ENCODE peak calls at places on chromosomes 11 and 22, in five cellular contexts. I is lower lobe of right lung, K is fibroblast of lung, H is neural progenitor cell, N is HCT116. V is an unnamed sample.

GRCh38 chr11:118996926-118997626 is 862 bp upstream of the CENATAC start:
- DNase-seq in I (no peak), K (peak; percentile 17), H (peak; percentile 18), N (no peak), V (no peak)

GRCh38 chr11:18618341-18619025 is 15.7 kb downstream of the SPTY2D1 start:
- DNase-seq in I (no peak), K (peak; percentile 72), H (no peak), N (no peak), V (peak; percentile 61)

GRCh38 chr11:127003260-127003981 is 2.9 kb upstream of the KIRREL3 start:
- DNase-seq in I (no peak), K (peak; percentile 72), H (peak; percentile 94), N (no peak), V (no peak)

GRCh38 chr11:110329441-110329840 is 33.0 kb upstream of the RDX start:
- DNase-seq in I (no peak), K (no peak), H (no peak), N (no peak), V (no peak)

GRCh38 chr22:42780070-42780540 is 59.4 kb upstream of the A4GALT start:
- DNase-seq in I (no peak), K (peak; percentile 91), H (peak; percentile 91), N (peak; percentile 95), V (peak; percentile 97)

GRCh38 chr11:65619281-65619928 is 3.8 kb downstream of the PCNX3 start:
- DNase-seq in I (no peak), K (no peak), H (no peak), N (no peak), V (no peak)

GRCh38 chr11:92978226-92979111 is 9.0 kb downstream of the MTNR1B start:
- DNase-seq in I (no peak), K (peak; percentile 48), H (no peak), N (no peak), V (no peak)

GRCh38 chr22:35313311-35314121 is 13.8 kb downstream of the TOM1 start:
- DNase-seq in I (no peak), K (peak; percentile 96), H (no peak), N (no peak), V (peak; percentile 82)

GRCh38 chr22:49977578-49977977 is 17.0 kb downstream of the PIM3 start:
- DNase-seq in I (peak; percentile 35), K (no peak), H (no peak), N (no peak), V (no peak)

GRCh38 chr11:115047631-115048030 is 369.3 kb downstream of the NXPE2 start:
- DNase-seq in I (no peak), K (no peak), H (no peak), N (no peak), V (no peak)

GRCh38 chr11:72523991-72524390 is 89.7 kb upstream of the CLPB start:
- DNase-seq in I (no peak), K (no peak), H (no peak), N (no peak), V (no peak)

GRCh38 chr11:1858154-1858553 is 5.3 kb downstream of the LSP1 start:
- DNase-seq in I (peak; percentile 72), K (no peak), H (no peak), N (no peak), V (no peak)

GRCh38 chr22:35736166-35736565 is 18.5 kb downstream of the APOL5 start:
- DNase-seq in I (no peak), K (no peak), H (no peak), N (no peak), V (no peak)

GRCh38 chr11:26976389-26976788 is 17.5 kb upstream of the FIBIN start:
- DNase-seq in I (no peak), K (peak; percentile 93), H (no peak), N (no peak), V (peak; percentile 85)

GRCh38 chr11:113504586-113504985 is 29.4 kb upstream of the DRD2 start:
- DNase-seq in I (no peak), K (no peak), H (no peak), N (no peak), V (peak; percentile 6)

GRCh38 chr11:85752201-85752889 is 58.6 kb downstream of the SYTL2 start:
- DNase-seq in I (no peak), K (no peak), H (no peak), N (no peak), V (no peak)

GRCh38 chr22:44861245-44861644 is 108.9 kb downstream of the ARHGAP8 start:
- DNase-seq in I (no peak), K (no peak), H (no peak), N (no peak), V (no peak)

GRCh38 chr11:45232341-45233080 is 53.6 kb downstream of the SYT13 start:
- DNase-seq in I (no peak), K (no peak), H (no peak), N (no peak), V (no peak)

GRCh38 chr22:47295226-47295901 is 532.9 kb downstream of the TBC1D22A start:
- DNase-seq in I (no peak), K (no peak), H (no peak), N (no peak), V (no peak)

GRCh38 chr11:124761301-124762021 is 629 bp downstream of the ESAM start:
- DNase-seq in I (no peak), K (no peak), H (peak; percentile 58), N (no peak), V (peak; percentile 41)

GRCh38 chr11:33976351-33977199 is 75.0 kb upstream of the CAPRIN1 start:
- DNase-seq in I (no peak), K (peak; percentile 38), H (no peak), N (no peak), V (peak; percentile 54)

GRCh38 chr22:29158546-29158945 is 47.1 kb upstream of the EMID1 start:
- DNase-seq in I (no peak), K (no peak), H (no peak), N (no peak), V (no peak)

GRCh38 chr11:27158763-27159679 is 118.4 kb downstream of the BBOX1 start:
- DNase-seq in I (no peak), K (peak; percentile 79), H (peak; percentile 70), N (peak; percentile 58), V (peak; percentile 84)

GRCh38 chr11:125070699-125071254 is 7.7 kb downstream of the SLC37A2 start:
- DNase-seq in I (peak; percentile 87), K (peak; percentile 60), H (no peak), N (peak; percentile 39), V (peak; percentile 80)

GRCh38 chr11:23932485-23932898 is 564.4 kb upstream of the LUZP2 start:
- DNase-seq in I (no peak), K (peak; percentile 84), H (no peak), N (no peak), V (peak; percentile 73)

GRCh38 chr11:64378335-64378884 is 19.4 kb downstream of the RPS6KA4 start:
- DNase-seq in I (no peak), K (no peak), H (no peak), N (no peak), V (no peak)
- TF ChIP-seq CTCF in I (no peak), K (no peak), H (no peak), N (no peak), V (no peak)

DNA sequence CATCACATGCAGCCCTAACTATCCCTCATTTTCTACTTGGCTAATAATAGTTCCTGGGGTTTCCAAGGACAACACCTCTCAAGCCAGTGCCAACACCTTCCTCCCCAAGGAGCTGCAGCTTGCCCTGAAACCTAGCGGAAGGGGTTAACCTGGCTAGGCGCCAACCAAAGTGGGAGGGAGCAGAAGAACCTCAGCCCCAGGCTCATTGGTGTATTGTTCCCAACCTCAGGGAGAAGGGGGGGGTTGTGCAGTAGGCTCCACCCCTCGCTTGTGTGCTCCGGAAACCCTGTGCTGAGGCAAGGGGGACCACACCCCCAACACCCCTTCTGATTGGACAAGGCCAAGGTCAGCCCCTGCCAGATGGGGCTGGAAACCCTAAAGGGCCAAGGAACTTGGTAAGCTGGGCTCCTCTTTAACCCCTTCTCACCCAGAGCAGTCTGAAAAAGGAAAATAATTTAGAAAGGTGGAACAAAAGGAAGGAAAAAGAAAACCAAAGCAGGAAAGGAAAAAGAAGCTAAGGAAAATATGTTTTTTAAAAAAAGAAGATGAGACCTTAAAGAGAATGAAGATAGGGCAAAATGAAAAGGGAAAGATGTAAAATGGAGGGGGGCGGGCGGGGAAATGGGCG is 2.5 kb downstream of the MTA2 start:
- DNase-seq in I (peak; percentile 93), K (peak; percentile 99), H (peak; percentile 77), N (peak; percentile 99), V (peak; percentile 99)
- H3K4me3 ChIP-seq in I (peak overlapping the region; percentile 99), K (no peak overlapping the region), H (peak overlapping the region; percentile 87), N (peak overlapping the region; percentile 94), V (peak overlapping the region; percentile 92)

GRCh38 chr11:74634537-74634936 is 42.2 kb downstream of the POLD3 start:
- DNase-seq in I (no peak), K (peak; percentile 65), H (no peak), N (peak; percentile 71), V (peak; percentile 42)
- TF ChIP-seq CTCF in I (no peak), K (peak; percentile 52), H (peak; percentile 36), N (peak; percentile 37), V (peak; percentile 49)

GRCh38 chr22:37417737-37418348 is 9.4 kb downstream of the ELFN2 start:
- DNase-seq in I (no peak), K (no peak), H (no peak), N (no peak), V (no peak)

GRCh38 chr22:37419370-37419915 is 7.8 kb downstream of the ELFN2 start:
- DNase-seq in I (no peak), K (no peak), H (no peak), N (no peak), V (no peak)

GRCh38 chr22:37417264-37417663 is 10.0 kb downstream of the ELFN2 start:
- DNase-seq in I (no peak), K (no peak), H (no peak), N (no peak), V (no peak)

GRCh38 chr22:37419916-37420655 is 7.2 kb downstream of the ELFN2 start:
- DNase-seq in I (no peak), K (peak; percentile 36), H (peak; percentile 74), N (no peak), V (peak; percentile 21)

GRCh38 chr22:37418627-37419369 is 8.5 kb downstream of the ELFN2 start:
- DNase-seq in I (no peak), K (no peak), H (peak; percentile 52), N (no peak), V (no peak)
- H3K4me3 ChIP-seq in I (no peak overlapping the region), K (no peak overlapping the region), H (no peak overlapping the region), N (no peak overlapping the region), V (no peak overlapping the region)

GRCh38 chr11:8788616-8789015 is 106.0 kb downstream of the RPL27A start:
- DNase-seq in I (no peak), K (no peak), H (no peak), N (no peak), V (no peak)

GRCh38 chr11:8785457-8785856 is 102.9 kb downstream of the RPL27A start:
- DNase-seq in I (no peak), K (no peak), H (no peak), N (no peak), V (no peak)

GRCh38 chr11:8787372-8787771 is 104.8 kb downstream of the RPL27A start:
- DNase-seq in I (no peak), K (peak; percentile 30), H (no peak), N (no peak), V (peak; percentile 92)

GRCh38 chr11:8785998-8786397 is 103.4 kb downstream of the RPL27A start:
- DNase-seq in I (no peak), K (no peak), H (no peak), N (no peak), V (no peak)

DNA sequence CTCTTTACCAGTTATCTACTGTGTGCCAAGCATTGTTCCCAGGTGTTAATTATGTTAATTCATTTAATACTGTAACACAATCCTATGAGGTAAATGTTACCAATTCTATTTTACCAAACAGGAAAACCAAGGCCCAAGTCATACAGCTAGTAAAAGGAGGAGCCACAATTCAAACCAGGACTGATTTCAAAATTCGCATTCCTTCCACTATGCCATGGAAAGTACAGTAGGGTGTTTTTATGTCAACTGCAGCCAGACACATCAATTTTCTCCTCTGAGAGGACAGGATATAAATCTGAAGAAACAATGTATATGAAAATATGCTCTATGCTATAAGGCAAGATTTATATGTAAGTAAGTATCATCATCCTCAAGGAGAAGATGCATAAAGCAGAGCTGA is 104.3 kb downstream of the RPL27A start:
- DNase-seq in I (no peak), K (peak; percentile 28), H (no peak), N (no peak), V (peak; percentile 53)
- TF ChIP-seq CTCF in I (peak; percentile 24), K (peak; percentile 29), H (no peak), N (no peak), V (peak; percentile 39)

V was measured in fibroblast of villous mesenchyme.